ENCODE peak calls at places on chromosome 6, in seven cellular contexts. D is IMR-90, W is mesenchymal stem cell, S is neuronal stem cell, K is H1, H is mesendoderm, Z is trophoblast cell. I is an unnamed sample.

GRCh38 chr6:56938634-56939294 is 16.1 kb upstream of the BEND6 start:
- DNase-seq in W (peak), D (peak), K (no peak), Z (no peak), H (peak), S (no peak), I (no peak)

GRCh38 chr6:132354517-132355167 is 46.6 kb downstream of the MOXD1 start:
- DNase-seq in W (no peak), H (peak), Z (no peak), S (no peak), D (no peak), K (no peak), I (no peak)

GRCh38 chr6:160030103-160030502 is 61.2 kb downstream of the IGF2R start:
- DNase-seq in S (peak), W (peak), H (peak), D (peak), Z (peak), K (no peak), I (no peak)

GRCh38 chr6:80457044-80457933 is 350.8 kb downstream of the BCKDHB start:
- DNase-seq in H (peak), Z (no peak), S (no peak), D (peak), W (peak), K (no peak), I (no peak)

GRCh38 chr6:160795716-160796115 is 93.7 kb downstream of the PLG start:
- DNase-seq in K (no peak), H (peak), D (no peak), W (no peak), Z (peak), S (no peak), I (no peak)

GRCh38 chr6:122995930-122996796 is at the start of gene CLVS2:
- DNase-seq in W (peak), S (peak), H (peak), D (no peak), Z (peak), K (peak), I (peak)

GRCh38 chr6:125742024-125742423 is 7.4 kb upstream of the HEY2 start:
- DNase-seq in K (no peak), S (no peak), Z (no peak), D (no peak), H (no peak), W (no peak), I (no peak)

GRCh38 chr6:47509937-47510336 is 32.3 kb downstream of the CD2AP start:
- DNase-seq in K (no peak), S (no peak), Z (no peak), W (no peak), H (no peak), D (no peak), I (no peak)

GRCh38 chr6:140071601-140072062 is 697.2 kb upstream of the CITED2 start:
- DNase-seq in Z (no peak), S (no peak), D (peak), H (no peak), K (no peak), W (peak), I (no peak)

GRCh38 chr6:6674872-6675271 is 86.4 kb downstream of the LY86 start:
- DNase-seq in S (no peak), H (peak), K (peak), W (no peak), D (no peak), Z (no peak), I (peak)

GRCh38 chr6:146785001-146785585 is 186.3 kb downstream of the ADGB start:
- DNase-seq in W (peak), H (peak), Z (no peak), D (peak), S (peak), K (no peak), I (no peak)

GRCh38 chr6:29505808-29506207 is 18.1 kb upstream of the MAS1L start:
- DNase-seq in S (no peak), K (peak), D (no peak), Z (no peak), H (no peak), W (no peak), I (no peak)

GRCh38 chr6:147311218-147311617 is 107.0 kb downstream of the STXBP5 start:
- DNase-seq in Z (no peak), S (no peak), D (peak), K (no peak), W (no peak), H (no peak), I (no peak)

GRCh38 chr6:18039481-18039880 is 52.0 kb upstream of the KIF13A start:
- DNase-seq in Z (no peak), K (no peak), H (no peak), D (peak), W (no peak), S (no peak), I (no peak)

GRCh38 chr6:48535569-48535968 is 424.6 kb upstream of the PTCHD4 start:
- DNase-seq in S (peak), W (peak), Z (no peak), K (no peak), H (peak), D (peak), I (no peak)

GRCh38 chr6:13711384-13711725 is 280 bp downstream of the RANBP9 start:
- DNase-seq in H (peak), Z (peak), W (peak), K (no peak), S (no peak), D (no peak), I (peak)

GRCh38 chr6:148530394-148530923 is 187.8 kb downstream of the SASH1 start:
- DNase-seq in H (peak), Z (no peak), W (peak), K (no peak), D (peak), S (no peak), I (peak)

GRCh38 chr6:57064809-57065208 is 18.3 kb downstream of the KIAA1586 start:
- DNase-seq in W (no peak), D (peak), K (no peak), H (peak), S (no peak), Z (no peak), I (no peak)

GRCh38 chr6:32868257-32868788 is 14.3 kb downstream of the PSMB9 start:
- DNase-seq in Z (peak), W (peak), H (peak), K (peak), D (peak), S (peak), I (peak)

GRCh38 chr6:144559865-144560603 is 274.9 kb downstream of the UTRN start:
- DNase-seq in H (no peak), Z (peak), K (no peak), S (peak), W (peak), D (peak), I (no peak)

GRCh38 chr6:25477006-25477590 is 174.9 kb upstream of the SCGN start:
- DNase-seq in D (peak), S (no peak), W (peak), Z (peak), K (no peak), H (no peak), I (no peak)

GRCh38 chr6:25366785-25367657 is 87.8 kb downstream of the CARMIL1 start:
- DNase-seq in H (no peak), Z (no peak), S (no peak), K (no peak), D (no peak), W (no peak), I (no peak)

GRCh38 chr6:135667694-135668455 is 170.3 kb upstream of the AHI1 start:
- DNase-seq in H (peak), Z (no peak), W (peak), D (peak), K (no peak), S (no peak), I (peak)

GRCh38 chr6:36762123-36762522 is 64.5 kb downstream of the RAB44 start:
- DNase-seq in D (no peak), W (no peak), K (no peak), S (no peak), Z (no peak), H (no peak), I (no peak)

GRCh38 chr6:6771224-6771915 is 182.8 kb downstream of the LY86 start:
- DNase-seq in S (no peak), K (no peak), Z (no peak), H (no peak), D (no peak), W (no peak), I (no peak)

GRCh38 chr6:32938494-32938893 is 2.3 kb downstream of the HLA-DMB start:
- DNase-seq in D (no peak), S (no peak), W (no peak), H (no peak), Z (no peak), K (no peak), I (no peak)

GRCh38 chr6:18101271-18101670 is 21.2 kb downstream of the NHLRC1 start:
- DNase-seq in K (no peak), Z (no peak), D (peak), W (peak), H (no peak), S (no peak), I (no peak)

GRCh38 chr6:112348334-112348874 is 1.3 kb downstream of the RFPL4B start:
- DNase-seq in Z (no peak), K (no peak), H (no peak), S (no peak), W (no peak), D (no peak), I (no peak)

GRCh38 chr6:147136057-147136456 is 68.2 kb upstream of the STXBP5 start:
- DNase-seq in W (no peak), Z (no peak), K (no peak), H (no peak), S (no peak), D (no peak), I (no peak)

GRCh38 chr6:158718431-158719126 is 68.7 kb downstream of the SYTL3 start:
- DNase-seq in S (peak), D (no peak), W (peak), K (peak), Z (peak), H (peak), I (peak)

GRCh38 chr6:33863084-33863483 is 59.3 kb upstream of the MLN start:
- DNase-seq in Z (no peak), D (no peak), K (no peak), S (no peak), H (no peak), W (no peak), I (no peak)

GRCh38 chr6:84728602-84729001 is 35.8 kb downstream of the TBX18 start:
- DNase-seq in S (peak), D (peak), W (peak), K (no peak), H (peak), Z (no peak), I (no peak)

GRCh38 chr6:111480988-111481830 is 1.8 kb downstream of the REV3L start:
- DNase-seq in K (no peak), H (no peak), W (peak), S (no peak), D (peak), Z (no peak), I (no peak)

GRCh38 chr6:53172468-53172803 is 23.8 kb upstream of the GCM1 start:
- DNase-seq in Z (no peak), S (no peak), W (no peak), D (no peak), K (no peak), H (no peak), I (no peak)

GRCh38 chr6:53171605-53172467 is 23.2 kb upstream of the GCM1 start:
- DNase-seq in Z (peak), W (peak), H (peak), K (peak), S (peak), D (peak), I (peak)

GRCh38 chr6:53165333-53165732 is 16.7 kb upstream of the GCM1 start:
- DNase-seq in W (peak), K (no peak), H (no peak), D (peak), S (no peak), Z (no peak), I (no peak)

DNA sequence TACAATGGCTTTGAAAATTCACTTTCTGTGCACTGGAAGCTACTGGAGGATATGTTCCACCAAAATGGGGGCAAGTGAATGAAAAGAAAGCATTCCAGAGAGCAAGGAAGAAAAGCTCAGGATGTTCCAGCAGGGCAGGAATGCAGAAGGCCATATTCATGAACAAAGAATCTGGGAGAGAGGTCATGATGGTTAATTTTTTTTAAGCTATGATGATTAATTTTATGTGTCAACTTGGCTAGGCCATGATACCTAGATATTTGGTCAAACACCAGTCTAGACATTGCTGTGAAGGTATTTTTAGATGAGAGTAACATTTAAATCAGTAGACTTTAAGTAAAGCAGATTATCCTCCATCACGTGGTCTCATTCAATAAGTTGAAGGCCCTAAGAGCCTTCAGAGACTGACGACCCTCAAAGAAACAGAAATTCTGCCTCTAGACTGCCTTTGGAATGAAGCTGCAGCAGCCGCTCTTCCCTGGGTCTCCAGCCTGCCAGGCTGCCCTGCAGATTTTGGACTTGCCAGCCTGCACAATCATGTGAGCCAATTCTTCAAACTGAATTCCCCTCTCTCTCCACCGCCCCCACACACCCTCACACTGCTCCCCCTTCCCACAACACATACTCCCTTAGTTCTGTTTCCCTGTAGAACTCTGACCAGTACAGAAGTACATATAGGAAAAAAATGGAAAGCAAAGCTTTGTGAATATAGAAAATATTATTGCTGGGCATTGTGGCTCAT is 20.0 kb upstream of the GCM1 start:
- DNase-seq in D (peak), Z (peak), W (no peak), K (no peak), H (no peak), S (no peak), I (no peak)
- H2AK5ac ChIP-seq in D (peak), Z (no peak), W (no peak), K (no peak), H (no peak), S (no peak), I (no peak)

DNA sequence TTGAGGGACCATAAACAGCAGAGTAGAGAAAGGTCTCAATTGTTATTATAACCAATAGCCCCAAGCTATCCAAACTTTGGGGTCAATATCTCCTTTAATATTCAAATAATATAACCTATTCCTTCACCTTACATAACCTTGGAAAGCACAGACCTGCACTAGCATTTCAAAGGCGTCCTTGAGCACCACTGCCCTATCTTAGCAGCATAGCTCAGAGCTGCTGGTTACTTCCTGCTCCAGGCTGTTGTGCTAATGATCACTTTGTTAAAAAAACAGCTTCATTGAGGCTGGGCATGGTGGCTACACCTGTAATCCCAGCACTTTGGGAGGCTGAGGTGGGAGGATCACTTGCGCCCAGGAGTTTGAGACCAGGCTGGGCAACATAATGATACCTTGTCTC is 10.5 kb downstream of the SLC35D3 start:
- DNase-seq in K (no peak), S (no peak), Z (no peak), W (no peak), H (no peak), D (no peak), I (no peak)
- H2AK5ac ChIP-seq in K (no peak), S (no peak), Z (no peak), W (no peak), H (no peak), D (no peak), I (no peak)

GRCh38 chr6:44422534-44422933 is 35.0 kb downstream of the CDC5L start:
- DNase-seq in D (no peak), S (no peak), Z (no peak), K (no peak), H (no peak), W (no peak), I (no peak)
- H2AK5ac ChIP-seq in D (no peak), S (no peak), Z (no peak), K (no peak), H (no peak), W (no peak), I (no peak)

GRCh38 chr6:170438861-170439260 is 114.2 kb downstream of the PSMB1 start:
- DNase-seq in S (no peak), D (no peak), W (no peak), K (no peak), H (no peak), Z (no peak), I (no peak)
- H2AK5ac ChIP-seq in S (peak), D (peak), W (peak), K (peak), H (no peak), Z (no peak), I (no peak)

GRCh38 chr6:12114055-12114503 is 102.0 kb downstream of the HIVEP1 start:
- DNase-seq in Z (no peak), H (no peak), S (no peak), D (no peak), W (no peak), K (no peak), I (no peak)

GRCh38 chr6:12111271-12111670 is 99.2 kb downstream of the HIVEP1 start:
- DNase-seq in S (no peak), K (no peak), D (peak), H (no peak), Z (no peak), W (peak), I (no peak)

GRCh38 chr6:12110523-12111154 is 98.5 kb downstream of the HIVEP1 start:
- DNase-seq in D (no peak), Z (no peak), W (no peak), K (no peak), H (no peak), S (no peak), I (no peak)

GRCh38 chr6:12113190-12113578 is 101.1 kb downstream of the HIVEP1 start:
- DNase-seq in D (peak), S (no peak), W (peak), K (no peak), Z (no peak), H (peak), I (no peak)

DNA sequence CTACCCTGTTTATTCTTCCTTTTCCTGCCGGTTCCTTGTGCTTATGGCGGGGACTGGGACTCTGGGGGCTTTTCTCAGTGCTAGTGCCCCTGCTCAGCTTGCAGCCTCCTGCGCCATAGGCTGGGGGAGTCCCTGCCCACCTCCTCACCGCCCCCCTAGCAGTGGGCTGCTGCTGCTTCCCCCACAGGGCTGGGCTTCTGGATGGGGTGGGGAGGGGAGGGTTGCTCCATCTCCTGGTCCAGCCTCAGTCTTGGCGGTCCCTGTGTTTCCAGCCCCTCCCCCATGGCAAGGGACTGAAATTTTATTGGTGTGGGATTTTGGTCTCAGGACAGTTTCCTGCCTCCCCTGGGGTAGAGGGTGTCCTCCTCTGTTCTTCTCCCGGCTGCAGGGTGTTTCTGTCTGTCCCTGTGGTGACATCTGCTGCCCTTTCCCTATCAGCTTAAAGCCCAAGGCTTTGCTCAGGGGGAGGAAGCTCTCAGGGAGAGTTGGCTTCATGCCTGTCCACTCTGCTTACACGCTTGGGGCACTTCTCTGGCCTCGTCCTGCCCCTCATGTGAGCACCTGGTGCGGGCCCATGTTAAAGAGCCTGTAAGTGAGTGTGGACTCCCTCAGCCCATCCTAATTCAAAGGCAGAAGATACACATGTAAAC is 100.6 kb downstream of the HIVEP1 start:
- DNase-seq in W (no peak), S (no peak), K (no peak), Z (no peak), H (peak), D (no peak), I (no peak)
- H2AK5ac ChIP-seq in W (peak), S (no peak), K (no peak), Z (peak), H (no peak), D (peak), I (no peak)